ENCODE peak calls at places on chromosomes 2 and 18, in four cellular contexts. R, V, C and Z are unnamed samples.

GRCh38 chr2:111030271-111030891 is 90.3 kb upstream of the BCL2L11 start:
- DNase-seq in R (no peak), V (no peak), C (no peak), Z (no peak)

GRCh38 chr2:75896779-75897366 is 186.2 kb upstream of the GCFC2 start:
- DNase-seq in R (no peak), V (peak), C (peak), Z (peak)

GRCh38 chr2:56565143-56565542 is 381.4 kb downstream of the CCDC85A start:
- DNase-seq in R (no peak), V (no peak), C (no peak), Z (no peak)

GRCh38 chr2:200486529-200486928 is 23.3 kb downstream of the KCTD18 start:
- DNase-seq in R (no peak), V (no peak), C (no peak), Z (no peak)

GRCh38 chr2:28755411-28755810 is 3.8 kb downstream of the PPP1CB start:
- DNase-seq in R (no peak), V (no peak), C (no peak), Z (no peak)

GRCh38 chr2:43097650-43098049 is 128.8 kb downstream of the ZFP36L2 start:
- DNase-seq in R (no peak), V (no peak), C (no peak), Z (no peak)

GRCh38 chr2:120863661-120864320 is 128.1 kb downstream of the GLI2 start:
- DNase-seq in R (peak), V (no peak), C (no peak), Z (no peak)

GRCh38 chr18:31581498-31582197 is 10.0 kb upstream of the TTR start:
- DNase-seq in R (no peak), V (peak), C (no peak), Z (no peak)

GRCh38 chr2:227479865-227480475 is 8.0 kb downstream of the AGFG1 start:
- DNase-seq in R (peak), V (peak), C (no peak), Z (no peak)

GRCh38 chr18:44900627-44901026 is 219.9 kb downstream of the SETBP1 start:
- DNase-seq in R (no peak), V (no peak), C (no peak), Z (no peak)

GRCh38 chr2:28268386-28268785 is 124.3 kb upstream of the FOSL2 start:
- DNase-seq in R (no peak), V (no peak), C (no peak), Z (no peak)

GRCh38 chr2:174888646-174889271 is 116.4 kb downstream of the CHN1 start:
- DNase-seq in R (no peak), V (no peak), C (no peak), Z (no peak)

GRCh38 chr18:22695674-22696073 is 237.5 kb upstream of the RBBP8 start:
- DNase-seq in R (no peak), V (no peak), C (no peak), Z (no peak)

GRCh38 chr18:21179590-21180220 is 62.3 kb upstream of the GREB1L start:
- DNase-seq in R (peak), V (peak), C (peak), Z (peak)

GRCh38 chr2:164747786-164748433 is 93.7 kb downstream of the COBLL1 start:
- DNase-seq in R (no peak), V (no peak), C (no peak), Z (no peak)

GRCh38 chr18:67417864-67418523 is 98.5 kb downstream of the DSEL start:
- DNase-seq in R (no peak), V (peak), C (no peak), Z (peak)

GRCh38 chr2:16038586-16038985 is 98.2 kb downstream of the MYCN start:
- DNase-seq in R (no peak), V (no peak), C (no peak), Z (no peak)

GRCh38 chr18:12278765-12279682 is 24.9 kb downstream of the CIDEA start:
- DNase-seq in R (no peak), V (peak), C (no peak), Z (no peak)

GRCh38 chr18:51480562-51481261 is 283.2 kb upstream of the MEX3C start:
- DNase-seq in R (no peak), V (no peak), C (no peak), Z (no peak)

GRCh38 chr2:98394595-98395153 is 48.4 kb downstream of the CNGA3 start:
- DNase-seq in R (no peak), V (no peak), C (no peak), Z (no peak)

GRCh38 chr18:74284501-74285004 is 7.2 kb downstream of the CYB5A start:
- DNase-seq in R (no peak), V (no peak), C (no peak), Z (no peak)

GRCh38 chr18:51617167-51617566 is 419.7 kb upstream of the MEX3C start:
- DNase-seq in R (no peak), V (no peak), C (no peak), Z (no peak)

GRCh38 chr2:237731663-237732062 is 66.9 kb upstream of the RBM44 start:
- DNase-seq in R (no peak), V (peak), C (no peak), Z (no peak)

GRCh38 chr2:233977296-233977837 is 60.2 kb downstream of the TRPM8 start:
- DNase-seq in R (no peak), V (no peak), C (no peak), Z (no peak)

GRCh38 chr18:13067124-13067523 is 76.0 kb downstream of the CEP192 start:
- DNase-seq in R (no peak), V (no peak), C (no peak), Z (no peak)

GRCh38 chr18:22572321-22572720 is 154.6 kb upstream of the CTAGE1 start:
- DNase-seq in R (no peak), V (no peak), C (no peak), Z (no peak)

GRCh38 chr2:129191530-129191929 is 787.9 kb upstream of the RAB6C start:
- DNase-seq in R (no peak), V (no peak), C (no peak), Z (no peak)

GRCh38 chr2:149715005-149715592 is 127.5 kb upstream of the MMADHC start:
- DNase-seq in R (no peak), V (peak), C (no peak), Z (no peak)

GRCh38 chr2:49444005-49444404 is 289.7 kb upstream of the FSHR start:
- DNase-seq in R (no peak), V (no peak), C (no peak), Z (no peak)

GRCh38 chr2:17821535-17822451 is 5.5 kb downstream of the MSGN1 start:
- DNase-seq in R (no peak), V (no peak), C (no peak), Z (no peak)

GRCh38 chr2:186605041-186605440 is 15.2 kb downstream of the ITGAV start:
- DNase-seq in R (no peak), V (no peak), C (no peak), Z (no peak)

GRCh38 chr2:127811397-127811860 is 458 bp upstream of the WDR33 start:
- DNase-seq in R (no peak), V (no peak), C (no peak), Z (no peak)

GRCh38 chr2:166334800-166335199 is 40.9 kb downstream of the SCN9A start:
- DNase-seq in R (no peak), V (peak), C (no peak), Z (no peak)

GRCh38 chr2:171811229-171811628 is 82.8 kb downstream of the SLC25A12 start:
- DNase-seq in R (no peak), V (peak), C (no peak), Z (no peak)

GRCh38 chr18:55577812-55578539 is 10.0 kb downstream of the TCF4 start:
- DNase-seq in R (no peak), V (no peak), C (no peak), Z (no peak)

GRCh38 chr2:28101892-28102291 is 211.4 kb downstream of the BABAM2 start:
- DNase-seq in R (no peak), V (no peak), C (no peak), Z (no peak)

GRCh38 chr18:48798334-48799197 is 152.2 kb downstream of the SMAD7 start:
- DNase-seq in R (no peak), V (no peak), C (no peak), Z (no peak)

GRCh38 chr2:145729993-145730770 is 1210.3 kb upstream of the ZEB2 start:
- DNase-seq in R (peak), V (no peak), C (no peak), Z (no peak)
- TF ChIP-seq TAF1 in R (no peak), V (no peak), C (no peak), Z (no peak)

DNA sequence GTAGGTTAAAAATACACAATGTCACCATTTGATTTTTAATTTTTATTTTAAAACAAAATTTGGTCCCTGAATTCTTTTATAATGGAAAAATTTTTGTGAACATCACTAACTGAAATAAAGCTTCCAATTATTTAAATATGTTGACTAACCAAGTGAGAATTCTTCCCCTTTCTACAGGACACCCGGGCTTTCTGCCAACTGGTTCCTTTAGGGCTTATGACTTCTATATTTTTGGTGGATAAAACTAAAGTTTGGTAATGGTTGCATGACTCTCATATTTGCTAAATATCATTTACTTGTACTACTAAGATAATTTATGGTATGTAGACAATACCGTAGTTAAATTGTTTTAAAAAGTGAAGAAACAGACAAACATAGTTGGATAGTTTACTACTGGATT is 291.0 kb upstream of the DOK6 start:
- DNase-seq in R (no peak), V (no peak), C (no peak), Z (no peak)
- TF ChIP-seq TAF1 in R (no peak), V (no peak), C (no peak), Z (no peak)

DNA sequence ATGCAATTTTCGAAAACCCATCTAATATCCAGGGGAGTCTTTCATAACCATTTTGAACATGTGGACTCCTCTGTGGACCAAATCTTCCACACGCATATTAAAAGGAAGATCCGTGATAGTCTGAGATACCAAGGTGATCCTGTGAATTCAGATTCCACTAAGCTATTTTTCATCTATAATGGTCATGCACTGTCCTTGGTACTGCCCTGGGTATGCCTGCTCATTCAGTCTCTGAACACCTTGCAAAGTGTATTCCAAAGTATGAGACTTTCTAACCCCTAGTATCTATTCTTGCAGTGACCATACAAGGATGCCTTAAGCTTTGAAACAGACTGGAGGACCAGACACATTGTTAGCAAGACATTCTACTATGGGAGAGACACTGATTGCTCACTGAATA is 217.6 kb upstream of the CCDC150 start:
- DNase-seq in R (no peak), V (no peak), C (no peak), Z (no peak)
- TF ChIP-seq TAF1 in R (no peak), V (no peak), C (no peak), Z (no peak)

DNA sequence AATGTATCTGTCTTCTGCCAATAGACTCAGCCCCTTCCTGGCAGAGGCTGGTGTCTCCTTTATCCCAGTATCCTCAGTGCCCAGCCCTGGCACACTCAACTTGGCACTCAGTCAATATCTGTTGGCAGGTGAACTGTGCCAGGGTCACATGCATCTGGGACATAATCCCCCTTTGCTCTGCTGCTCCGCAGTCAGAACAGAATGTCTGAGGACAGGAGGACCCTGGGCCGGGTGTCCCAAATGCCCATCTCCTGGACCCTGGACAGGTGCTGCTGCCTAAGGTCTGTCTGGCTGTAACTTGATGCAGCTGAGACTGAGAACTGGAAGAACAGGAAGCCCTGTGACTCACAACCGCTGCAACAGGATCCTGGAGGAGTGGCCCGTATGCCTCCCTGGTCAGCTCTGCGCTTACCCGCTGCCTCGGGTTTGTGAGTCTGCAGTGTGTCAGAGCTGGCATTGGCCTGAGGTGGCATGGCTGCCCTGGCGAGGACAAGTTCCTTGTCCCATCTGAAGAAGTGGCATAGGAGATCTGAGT is 11.4 kb downstream of the HK2 start:
- DNase-seq in R (no peak), V (no peak), C (no peak), Z (no peak)
- TF ChIP-seq TAF1 in R (no peak), V (no peak), C (no peak), Z (no peak)